ENCODE peak calls at places on chromosomes 16 and 17, in four cellular contexts. R is K562, V is GM12878, D is H1. C is an unnamed sample.

GRCh38 chr17:33218657-33219298 is 74.3 kb downstream of the ASIC2 start:
- DNase-seq in D (no peak), V (no peak), R (no peak), C (no peak)

GRCh38 chr17:38674749-38675615 is at the start of gene EPOP:
- DNase-seq in R (peak; percentile 94), D (no peak), V (no peak), C (peak; percentile 86)

GRCh38 chr17:1590031-1590746 is 27.6 kb upstream of the PITPNA start:
- DNase-seq in R (peak; percentile 75), V (no peak), D (no peak), C (peak; percentile 90)

GRCh38 chr17:45042346-45043120 is 8.9 kb downstream of the DCAKD start:
- DNase-seq in D (no peak), R (no peak), V (no peak), C (no peak)

GRCh38 chr17:7078711-7079110 is 1.3 kb downstream of the CLEC10A start:
- DNase-seq in V (no peak), R (no peak), D (no peak), C (no peak)

GRCh38 chr17:7484964-7485377 is 805 bp downstream of the POLR2A start:
- DNase-seq in D (no peak), V (no peak), R (no peak), C (no peak)

GRCh38 chr16:87631067-87631466 is 28.8 kb downstream of the JPH3 start:
- DNase-seq in R (no peak), V (no peak), D (no peak), C (no peak)

GRCh38 chr16:52474679-52475078 is 72.3 kb downstream of the TOX3 start:
- DNase-seq in D (no peak), V (no peak), R (no peak), C (no peak)

GRCh38 chr17:76452102-76452645 is 778 bp downstream of the UBE2O start:
- DNase-seq in V (no peak), D (no peak), R (peak; percentile 42), C (no peak)

GRCh38 chr16:67184453-67185002 is 765 bp upstream of the MATCAP1 start:
- DNase-seq in D (no peak), R (no peak), V (no peak), C (no peak)

GRCh38 chr16:1810106-1810505 is 16.5 kb downstream of the HAGH start:
- DNase-seq in D (no peak), R (no peak), V (no peak), C (no peak)

GRCh38 chr16:64808474-64808873 is 313.4 kb downstream of the CDH11 start:
- DNase-seq in D (no peak), V (no peak), R (no peak), C (no peak)

GRCh38 chr17:10549108-10549842 is at the start of gene MYH2:
- DNase-seq in D (peak; percentile 27), V (no peak), R (no peak), C (no peak)
- TF ChIP-seq JUND in D (no peak), V (no peak), R (no peak), C (no peak)

DNA sequence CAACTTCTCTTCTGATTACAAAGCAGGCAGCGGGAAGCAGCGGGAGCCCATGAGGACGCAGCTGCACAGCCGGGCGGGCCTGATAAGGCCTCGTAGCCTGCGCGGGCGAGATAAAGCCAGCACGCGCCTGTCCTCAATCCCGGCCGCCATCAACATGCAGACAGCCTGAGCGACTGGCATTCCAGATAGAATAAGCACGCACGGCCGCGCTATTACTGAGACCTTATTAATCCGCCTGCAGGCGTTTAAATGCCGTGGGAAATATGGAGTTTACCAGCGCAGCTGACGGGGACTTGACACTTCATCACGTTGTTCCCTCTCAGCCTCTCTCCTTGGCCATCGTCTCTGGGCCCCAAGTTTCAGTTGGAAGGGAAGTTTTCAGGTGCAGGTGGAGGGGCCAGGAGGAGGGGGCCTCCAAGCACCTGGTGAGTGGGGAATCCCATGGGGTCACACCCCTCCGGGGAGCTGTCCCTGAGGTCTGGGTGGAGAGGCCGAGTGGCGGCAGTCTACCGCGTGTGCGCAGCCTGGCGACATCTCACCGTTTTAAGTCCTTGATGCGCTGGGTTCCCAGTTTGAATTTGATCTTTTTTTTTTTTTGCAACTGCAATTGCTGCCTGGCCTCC is 27.3 kb upstream of the CBFA2T3 start:
- DNase-seq in D (no peak), R (peak; percentile 99), V (no peak), C (no peak)
- TF ChIP-seq HDAC6 in D (no peak), R (no peak), V (no peak), C (no peak)

GRCh38 chr16:35391328-35391727 is 1931.9 kb downstream of the TP53TG3F start:
- DNase-seq in V (no peak), R (peak; percentile 64), D (no peak), C (peak; percentile 43)
- TF ChIP-seq JUND in V (no peak), R (no peak), D (no peak), C (no peak)

DNA sequence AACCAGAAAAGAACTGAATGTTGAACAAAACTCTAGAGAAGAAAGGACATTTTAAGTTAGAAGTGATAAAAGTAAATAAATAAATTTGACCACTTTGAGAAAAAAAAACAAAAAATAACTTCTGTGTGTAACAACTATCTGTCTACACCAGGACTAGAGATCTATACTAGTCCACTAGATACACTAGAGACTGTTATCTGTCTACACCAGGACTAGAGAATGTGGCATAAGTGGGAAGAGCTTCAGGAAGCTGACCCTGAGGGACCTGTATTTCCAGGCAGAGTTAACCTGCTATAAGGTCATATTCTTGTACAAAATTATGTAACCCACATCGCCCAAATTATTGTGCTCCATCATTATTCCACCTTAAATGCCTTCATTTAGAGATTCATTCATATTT is 160.8 kb downstream of the SKAP1 start:
- DNase-seq in D (no peak), R (peak; percentile 47), V (no peak), C (no peak)
- TF ChIP-seq HDAC6 in D (no peak), R (no peak), V (no peak), C (no peak)

DNA sequence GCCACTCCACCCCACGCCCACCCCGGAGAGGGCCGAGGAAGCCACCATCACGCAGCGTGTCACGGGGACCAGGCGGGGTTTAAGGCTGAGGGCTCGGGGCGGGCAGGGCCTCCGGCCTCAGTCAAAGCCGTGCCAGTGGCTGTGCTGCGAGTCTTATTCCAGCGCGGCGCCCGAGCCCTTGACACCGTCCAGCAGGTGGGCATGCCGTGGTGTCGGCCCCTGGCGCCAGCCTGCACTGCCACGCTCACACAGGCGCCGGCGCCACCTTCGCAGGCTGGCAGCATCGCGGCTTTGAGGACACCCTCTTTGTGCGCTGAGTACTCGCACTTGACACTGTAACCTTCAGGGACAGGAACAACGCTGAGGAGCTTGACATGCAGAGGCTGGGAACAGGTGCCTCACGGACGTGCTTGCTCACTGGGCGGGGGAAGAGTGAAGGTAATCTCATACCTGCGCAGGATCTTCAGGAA is 34.0 kb upstream of the ZNF629 start:
- DNase-seq in R (no peak), D (no peak), V (no peak), C (no peak)
- TF ChIP-seq JUND in R (no peak), D (no peak), V (no peak), C (no peak)

DNA sequence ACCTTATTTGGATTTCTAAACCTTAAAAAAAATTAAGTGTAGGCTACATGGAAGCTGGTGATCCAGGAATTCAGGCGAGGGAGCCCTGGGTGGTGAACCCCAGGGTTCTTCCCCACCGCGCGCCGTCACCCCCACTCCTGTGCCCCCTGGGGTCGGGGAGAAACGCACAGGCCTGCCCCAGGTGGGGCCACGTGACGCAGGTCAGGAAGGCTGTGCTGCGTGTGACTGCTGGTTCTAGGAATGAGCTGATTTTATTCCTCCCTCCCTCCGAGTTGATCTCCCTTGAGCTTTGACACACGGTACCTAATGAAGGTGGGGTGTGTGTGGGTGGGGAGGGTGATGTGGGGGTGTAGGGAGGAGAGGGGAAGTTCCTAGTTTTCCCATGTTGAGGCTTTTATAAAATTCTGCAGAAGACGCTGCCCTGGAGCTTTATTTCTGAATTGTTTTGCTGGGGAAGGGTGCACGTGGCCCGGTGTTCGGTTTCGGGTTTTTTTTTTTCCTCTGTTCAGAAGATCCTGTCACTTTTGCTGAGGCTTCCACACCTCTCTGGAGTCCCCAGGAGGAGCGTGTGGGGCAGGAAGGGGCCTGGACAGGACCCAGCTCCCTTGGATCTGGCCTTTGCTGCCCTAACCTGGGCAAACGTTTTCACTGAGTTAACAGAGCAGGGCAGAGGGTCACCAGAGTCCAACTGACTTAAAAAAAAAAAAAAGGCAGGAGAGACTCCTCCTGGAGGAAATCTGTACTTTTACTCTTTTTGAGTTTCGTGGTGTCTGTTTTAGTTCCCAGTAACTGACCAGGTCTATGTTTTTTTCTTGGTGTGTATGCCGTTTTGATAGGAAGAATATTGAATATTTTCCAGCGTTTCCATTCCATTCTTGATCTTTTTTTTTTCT is 55.8 kb upstream of the GSE1 start:
- DNase-seq in R (peak; percentile 93), D (no peak), V (no peak), C (peak; percentile 75)
- TF ChIP-seq HDAC6 in R (no peak), D (no peak), V (no peak), C (no peak)

DNA sequence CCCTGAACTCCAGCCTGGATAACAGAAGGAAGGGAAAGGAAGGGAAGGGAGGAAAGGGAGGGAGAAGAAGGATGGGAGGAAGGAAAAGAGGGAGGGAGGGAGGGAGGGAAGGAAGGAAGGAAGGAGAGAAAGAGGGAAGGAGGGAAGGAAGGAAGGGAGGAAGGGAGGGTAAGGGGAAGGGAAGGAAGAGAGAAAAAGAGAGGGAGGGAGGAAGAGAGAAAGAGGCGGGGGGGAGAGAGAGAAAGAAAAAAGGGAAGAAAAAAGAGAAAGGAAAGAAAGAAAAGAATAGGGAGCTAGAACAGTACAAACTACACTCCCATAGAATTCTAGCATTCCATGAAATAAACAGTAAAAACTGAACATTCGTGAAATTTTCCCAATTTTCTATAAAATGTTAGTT is 23.1 kb upstream of the TRIM37 start:
- DNase-seq in R (no peak), V (no peak), D (no peak), C (no peak)
- TF ChIP-seq JUND in R (no peak), V (no peak), D (no peak), C (no peak)

GRCh38 chr17:65627892-65628622 is 66.6 kb upstream of the AXIN2 start:
- DNase-seq in D (no peak), V (no peak), R (no peak), C (peak; percentile 91)
- TF ChIP-seq HDAC6 in D (no peak), V (no peak), R (no peak), C (no peak)

C was measured in HepG2.